ENCODE peak calls at places on chromosomes 5 and 9, in four cellular contexts. O is trophoblast cell, H is mesenchymal stem cell, C is H9. G is an unnamed sample.

GRCh38 chr9:113361304-113362018 is 12.1 kb downstream of the BSPRY start:
- DNase-seq in O (no peak), H (no peak), C (no peak), G (no peak)

GRCh38 chr9:91757802-91758201 is 192.2 kb downstream of the ROR2 start:
- DNase-seq in O (no peak), H (no peak), C (no peak), G (no peak)

GRCh38 chr5:58670620-58671019 is 87.7 kb downstream of the RAB3C start:
- DNase-seq in O (no peak), H (no peak), C (no peak), G (no peak)

GRCh38 chr5:42985129-42986037 is 54.7 kb downstream of the ANXA2R start:
- DNase-seq in O (peak; percentile 13), H (peak; percentile 82), C (no peak), G (no peak)

GRCh38 chr9:109893222-109893621 is 113.2 kb downstream of the PALM2AKAP2 start:
- DNase-seq in O (no peak), H (no peak), C (no peak), G (no peak)

GRCh38 chr5:71681282-71681681 is 37.8 kb upstream of the CARTPT start:
- DNase-seq in O (no peak), H (no peak), C (no peak), G (no peak)

GRCh38 chr9:135991771-135992170 is 30.6 kb upstream of the UBAC1 start:
- DNase-seq in O (no peak), H (no peak), C (no peak), G (no peak)

GRCh38 chr5:106530150-106530549 is 1140.6 kb downstream of the EFNA5 start:
- DNase-seq in O (no peak), H (no peak), C (no peak), G (no peak)

GRCh38 chr5:125370486-125370885 is 624.0 kb upstream of the ZNF608 start:
- DNase-seq in O (no peak), H (no peak), C (no peak), G (no peak)

GRCh38 chr9:20378851-20379250 is 243.4 kb downstream of the MLLT3 start:
- DNase-seq in O (no peak), H (no peak), C (no peak), G (no peak)

GRCh38 chr5:60339691-60340191 is 360.2 kb downstream of the DEPDC1B start:
- DNase-seq in O (no peak), H (no peak), C (no peak), G (no peak)

GRCh38 chr5:14628346-14628745 is 36.2 kb upstream of the OTULIN start:
- DNase-seq in O (no peak), H (peak; percentile 63), C (peak; percentile 41), G (peak; percentile 56)

GRCh38 chr5:98909363-98909762 is 19.4 kb downstream of the CHD1 start:
- DNase-seq in O (no peak), H (no peak), C (no peak), G (no peak)

GRCh38 chr5:57338068-57338848 is 144.4 kb downstream of the ACTBL2 start:
- DNase-seq in O (no peak), H (no peak), C (peak; percentile 49), G (no peak)

GRCh38 chr5:961711-962240 is 46.8 kb upstream of the NKD2 start:
- DNase-seq in O (no peak), H (no peak), C (peak; percentile 23), G (no peak)

GRCh38 chr9:4519604-4520003 is 29.3 kb downstream of the SLC1A1 start:
- DNase-seq in O (no peak), H (peak; percentile 18), C (no peak), G (no peak)

GRCh38 chr5:176780071-176780850 is 30.1 kb upstream of the UNC5A start:
- DNase-seq in O (no peak), H (no peak), C (peak; percentile 25), G (no peak)

GRCh38 chr5:141941779-141942178 is 16.2 kb downstream of the PCDH12 start:
- DNase-seq in O (no peak), H (no peak), C (no peak), G (no peak)

GRCh38 chr9:75108571-75108970 is 20.3 kb downstream of the OSTF1 start:
- DNase-seq in O (peak; percentile 50), H (peak; percentile 77), C (no peak), G (no peak)
- H2BK12ac ChIP-seq in O (no peak overlapping the region), H (no peak overlapping the region), C (no peak overlapping the region), G (no peak overlapping the region)

GRCh38 chr9:127578952-127579853 is 32.9 kb upstream of the STXBP1 start:
- DNase-seq in O (peak; percentile 84), H (peak; percentile 98), C (peak; percentile 89), G (no peak)

GRCh38 chr9:127578627-127578951 is 33.5 kb upstream of the STXBP1 start:
- DNase-seq in O (no peak), H (no peak), C (no peak), G (no peak)

GRCh38 chr9:127572961-127573727 is 38.9 kb upstream of the STXBP1 start:
- DNase-seq in O (peak; percentile 40), H (peak; percentile 83), C (no peak), G (no peak)

GRCh38 chr9:127574089-127574921 is 37.8 kb upstream of the STXBP1 start:
- DNase-seq in O (peak; percentile 43), H (no peak), C (no peak), G (no peak)

DNA sequence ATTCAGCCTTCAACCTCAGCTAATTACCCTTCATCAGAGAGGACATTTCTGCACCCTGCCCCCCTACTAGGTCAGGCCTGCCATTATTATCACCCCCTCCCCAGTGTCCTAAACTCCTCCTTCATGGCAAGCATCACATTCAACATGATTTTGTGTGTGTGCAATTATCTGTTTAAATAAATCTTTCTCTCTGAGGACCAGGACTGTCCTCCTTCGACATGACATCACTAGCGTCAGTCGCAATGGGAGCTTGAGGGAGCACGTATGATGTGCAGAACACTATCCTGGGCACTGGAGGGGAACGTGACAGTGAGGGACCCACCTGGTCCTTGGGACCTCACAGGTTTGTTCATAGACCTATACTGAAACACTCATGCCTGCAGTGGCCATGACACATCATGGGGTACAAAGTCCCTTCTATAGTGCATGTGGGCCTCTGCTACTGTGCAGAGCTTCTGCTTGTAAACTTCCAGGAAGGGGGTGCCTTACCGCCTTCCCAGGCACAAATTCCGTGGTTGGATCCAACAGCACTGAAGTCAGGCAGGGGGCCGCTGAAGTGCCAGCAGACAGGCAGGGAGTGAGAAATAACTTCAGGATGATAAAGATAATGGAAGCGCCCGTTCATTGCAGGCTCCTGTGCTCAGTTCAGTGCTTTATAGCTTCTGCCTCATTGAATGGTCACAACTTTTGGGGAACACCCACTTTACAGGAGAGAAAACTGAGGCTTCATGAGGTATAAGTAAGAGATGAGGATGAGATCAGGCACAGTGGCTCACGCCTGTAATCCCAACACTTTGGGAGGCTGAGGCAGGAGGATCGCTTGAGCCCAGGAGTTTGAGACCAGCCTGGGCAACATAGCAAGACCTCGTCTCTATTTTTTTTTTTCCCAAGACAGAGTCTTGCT is 36.0 kb upstream of the STXBP1 start:
- DNase-seq in O (no peak), H (no peak), C (no peak), G (no peak)
- H3K18ac ChIP-seq in O (no peak overlapping the region), H (peak overlapping the region; percentile 4), C (no peak overlapping the region), G (no peak overlapping the region)

GRCh38 chr9:133904371-133905090 is 87.6 kb downstream of the VAV2 start:
- DNase-seq in O (no peak), H (no peak), C (no peak), G (no peak)
- H2BK12ac ChIP-seq in O (no peak overlapping the region), H (no peak overlapping the region), C (no peak overlapping the region), G (peak overlapping the region; percentile 22)

GRCh38 chr9:122954253-122954691 is 13.5 kb downstream of the RABGAP1 start:
- DNase-seq in O (no peak), H (no peak), C (no peak), G (no peak)
- H3K18ac ChIP-seq in O (no peak overlapping the region), H (no peak overlapping the region), C (no peak overlapping the region), G (no peak overlapping the region)

GRCh38 chr5:73304381-73304780 is 131.4 kb downstream of the TMEM174 start:
- DNase-seq in O (no peak), H (no peak), C (no peak), G (no peak)

GRCh38 chr5:73305386-73305785 is 132.4 kb downstream of the TMEM174 start:
- DNase-seq in O (no peak), H (no peak), C (no peak), G (no peak)

GRCh38 chr5:73302797-73303138 is 129.8 kb downstream of the TMEM174 start:
- DNase-seq in O (no peak), H (no peak), C (no peak), G (no peak)

GRCh38 chr5:73301208-73302088 is 128.5 kb downstream of the TMEM174 start:
- DNase-seq in O (no peak), H (no peak), C (no peak), G (peak; percentile 8)

DNA sequence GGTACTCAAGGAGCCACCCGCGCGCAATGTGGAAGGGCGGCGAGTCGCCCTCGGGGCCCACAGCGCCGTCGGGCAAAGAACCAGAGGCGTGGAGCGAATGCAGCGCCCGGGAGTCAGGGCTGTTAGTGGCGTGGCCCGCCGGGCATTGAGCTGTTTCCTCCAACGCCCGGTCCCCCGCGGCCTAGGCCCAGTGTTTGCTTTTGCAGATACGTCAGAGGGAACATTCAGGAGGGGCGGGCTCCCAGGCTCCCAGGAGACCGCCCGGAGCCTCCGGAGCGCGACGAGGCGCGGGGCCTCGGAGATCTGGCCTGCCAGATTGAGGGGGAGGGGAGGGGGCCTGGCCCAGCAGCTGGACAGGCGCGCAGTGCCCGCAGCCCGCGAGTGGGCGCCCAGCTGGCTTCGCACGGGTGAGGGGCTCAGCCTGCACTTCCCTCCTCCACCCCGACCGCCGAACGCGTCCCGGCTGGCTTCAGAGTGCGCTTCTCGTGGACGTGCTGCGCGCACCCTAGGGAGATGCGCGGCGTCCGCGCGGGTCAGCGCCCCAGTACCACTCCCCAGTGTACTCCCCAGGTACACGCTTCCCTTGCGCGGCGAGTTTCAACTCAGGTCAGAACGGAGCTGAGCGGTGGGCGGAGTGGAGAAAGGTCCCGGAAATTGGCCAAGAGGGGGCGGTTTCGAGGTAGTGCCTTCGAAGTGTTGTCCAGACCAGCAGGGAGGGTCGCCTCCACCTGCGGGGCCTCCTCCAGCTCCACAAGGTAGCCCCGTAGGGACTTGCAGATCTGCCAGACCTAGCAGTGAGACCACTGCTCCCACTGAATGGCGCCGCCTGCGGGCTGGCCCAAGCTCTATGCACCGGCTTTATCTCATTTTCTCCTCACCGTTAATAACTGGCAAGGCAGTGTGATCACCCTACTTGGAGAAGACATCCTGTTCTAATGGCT is 130.4 kb downstream of the TMEM174 start:
- DNase-seq in O (no peak), H (no peak), C (peak; percentile 89), G (peak; percentile 31)
- H2BK12ac ChIP-seq in O (no peak overlapping the region), H (no peak overlapping the region), C (no peak overlapping the region), G (no peak overlapping the region)

DNA sequence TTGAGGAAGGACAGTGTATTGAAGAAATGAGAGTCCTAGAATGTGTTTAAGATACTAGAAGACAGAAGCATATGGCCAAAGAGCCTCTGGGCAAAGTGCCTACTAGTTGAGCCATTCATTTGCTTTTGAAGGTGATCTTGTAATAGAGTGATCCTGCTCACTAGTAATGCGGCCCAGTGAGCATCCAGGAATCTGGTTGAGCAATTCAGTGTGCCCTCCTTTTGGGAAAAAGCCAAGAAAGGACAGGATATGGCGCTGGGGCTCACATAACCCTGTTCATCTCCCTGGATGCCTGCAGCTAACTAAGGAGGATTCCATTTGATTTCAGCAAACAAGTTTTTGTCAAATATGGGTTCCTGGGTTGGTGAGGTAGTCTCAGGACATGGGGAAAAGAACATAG is 16.3 kb downstream of the ADAM19 start:
- DNase-seq in O (peak; percentile 88), H (peak; percentile 54), C (no peak), G (no peak)
- H3K18ac ChIP-seq in O (no peak overlapping the region), H (no peak overlapping the region), C (no peak overlapping the region), G (no peak overlapping the region)

GRCh38 chr5:158922263-158922592 is 177.5 kb downstream of the EBF1 start:
- DNase-seq in O (no peak), H (no peak), C (no peak), G (no peak)
- H2BK12ac ChIP-seq in O (no peak overlapping the region), H (no peak overlapping the region), C (no peak overlapping the region), G (no peak overlapping the region)